ENCODE peak calls at places on chromosomes 1 and 21, in seven cellular contexts. One of them, this sample, is unnamed.
A peak's percentile ranks its signal among the peaks of the same experiment; 100 is the strongest.

GRCh38 chr1:32242341-32242851 is 4.6 kb upstream of the FAM167B start:
- DNase-seq in SK-N-SH: peak; percentile 66
- DNase-seq in K562: peak; percentile 13
- DNase-seq in HepG2: no peak
- DNase-seq in H1: no peak
- DNase-seq in HCT116: no peak
- DNase-seq in GM12878: no peak
- DNase-seq in this sample: no peak

GRCh38 chr1:214957330-214958137 is 125.0 kb upstream of the KCNK2 start:
- DNase-seq in SK-N-SH: no peak
- DNase-seq in K562: no peak
- DNase-seq in HepG2: no peak
- DNase-seq in H1: no peak
- DNase-seq in HCT116: no peak
- DNase-seq in GM12878: no peak
- DNase-seq in this sample: no peak

GRCh38 chr1:200386416-200386815 is 23.4 kb downstream of the ZNF281 start:
- DNase-seq in SK-N-SH: no peak
- DNase-seq in K562: no peak
- DNase-seq in HepG2: no peak
- DNase-seq in H1: no peak
- DNase-seq in HCT116: no peak
- DNase-seq in GM12878: no peak
- DNase-seq in this sample: no peak

GRCh38 chr1:14921057-14921456 is 232.5 kb upstream of the TMEM51 start:
- DNase-seq in SK-N-SH: no peak
- DNase-seq in K562: no peak
- DNase-seq in HepG2: no peak
- DNase-seq in H1: no peak
- DNase-seq in HCT116: no peak
- DNase-seq in GM12878: peak; percentile 24
- DNase-seq in this sample: no peak

GRCh38 chr1:168467452-168467851 is 76.3 kb downstream of the XCL2 start:
- DNase-seq in SK-N-SH: no peak
- DNase-seq in K562: no peak
- DNase-seq in HepG2: no peak
- DNase-seq in H1: no peak
- DNase-seq in HCT116: no peak
- DNase-seq in GM12878: peak; percentile 38
- DNase-seq in this sample: no peak

GRCh38 chr21:34640858-34641257 is 25.9 kb upstream of the RCAN1 start:
- DNase-seq in SK-N-SH: no peak
- DNase-seq in K562: no peak
- DNase-seq in HepG2: no peak
- DNase-seq in H1: no peak
- DNase-seq in HCT116: no peak
- DNase-seq in GM12878: no peak
- DNase-seq in this sample: no peak

GRCh38 chr1:78743626-78744025 is 94.0 kb downstream of the IFI44 start:
- DNase-seq in SK-N-SH: no peak
- DNase-seq in K562: no peak
- DNase-seq in HepG2: no peak
- DNase-seq in H1: no peak
- DNase-seq in HCT116: no peak
- DNase-seq in GM12878: no peak
- DNase-seq in this sample: no peak

GRCh38 chr1:231612393-231613089 is 14.0 kb upstream of the DISC1 start:
- DNase-seq in SK-N-SH: no peak
- DNase-seq in K562: no peak
- DNase-seq in HepG2: no peak
- DNase-seq in H1: no peak
- DNase-seq in HCT116: no peak
- DNase-seq in GM12878: peak; percentile 49
- DNase-seq in this sample: no peak

GRCh38 chr1:231194843-231195516 is 33.1 kb downstream of the TRIM67 start:
- DNase-seq in SK-N-SH: no peak
- DNase-seq in K562: no peak
- DNase-seq in HepG2: peak; percentile 93
- DNase-seq in H1: no peak
- DNase-seq in HCT116: no peak
- DNase-seq in GM12878: no peak
- DNase-seq in this sample: no peak

GRCh38 chr1:28365864-28366263 is 3.7 kb upstream of the PHACTR4 start:
- DNase-seq in SK-N-SH: no peak
- DNase-seq in K562: no peak
- DNase-seq in HepG2: no peak
- DNase-seq in H1: no peak
- DNase-seq in HCT116: no peak
- DNase-seq in GM12878: no peak
- DNase-seq in this sample: no peak

GRCh38 chr1:147388969-147389368 is 146.5 kb downstream of the CHD1L start:
- DNase-seq in SK-N-SH: no peak
- DNase-seq in K562: no peak
- DNase-seq in HepG2: no peak
- DNase-seq in H1: no peak
- DNase-seq in HCT116: no peak
- DNase-seq in GM12878: no peak
- DNase-seq in this sample: no peak

GRCh38 chr21:38824124-38824822 is 18.5 kb downstream of the ETS2 start:
- DNase-seq in SK-N-SH: no peak
- DNase-seq in K562: no peak
- DNase-seq in HepG2: peak; percentile 95
- DNase-seq in H1: no peak
- DNase-seq in HCT116: no peak
- DNase-seq in GM12878: no peak
- DNase-seq in this sample: no peak

GRCh38 chr1:33161061-33161681 is 20.7 kb downstream of the TRIM62 start:
- DNase-seq in SK-N-SH: peak; percentile 97
- DNase-seq in K562: no peak
- DNase-seq in HepG2: no peak
- DNase-seq in H1: no peak
- DNase-seq in HCT116: no peak
- DNase-seq in GM12878: no peak
- DNase-seq in this sample: no peak

GRCh38 chr1:39926820-39927219 is 25.1 kb upstream of the MYCL start:
- DNase-seq in SK-N-SH: no peak
- DNase-seq in K562: no peak
- DNase-seq in HepG2: no peak
- DNase-seq in H1: no peak
- DNase-seq in HCT116: no peak
- DNase-seq in GM12878: no peak
- DNase-seq in this sample: no peak

GRCh38 chr1:27884182-27884954 is 12.0 kb downstream of the THEMIS2 start:
- DNase-seq in SK-N-SH: no peak
- DNase-seq in K562: no peak
- DNase-seq in HepG2: no peak
- DNase-seq in H1: no peak
- DNase-seq in HCT116: no peak
- DNase-seq in GM12878: peak; percentile 87
- DNase-seq in this sample: no peak

GRCh38 chr21:33651965-33652680 is 9.8 kb downstream of the ITSN1 start:
- DNase-seq in SK-N-SH: no peak
- DNase-seq in K562: no peak
- DNase-seq in HepG2: no peak
- DNase-seq in H1: no peak
- DNase-seq in HCT116: no peak
- DNase-seq in GM12878: no peak
- DNase-seq in this sample: no peak

GRCh38 chr1:241323510-241323909 is 33.5 kb downstream of the RGS7 start:
- DNase-seq in SK-N-SH: peak; percentile 21
- DNase-seq in K562: no peak
- DNase-seq in HepG2: no peak
- DNase-seq in H1: peak; percentile 25
- DNase-seq in HCT116: no peak
- DNase-seq in GM12878: no peak
- DNase-seq in this sample: peak; percentile 76

GRCh38 chr1:205582046-205582445 is 49.8 kb downstream of the ELK4 start:
- DNase-seq in SK-N-SH: no peak
- DNase-seq in K562: no peak
- DNase-seq in HepG2: peak; percentile 16
- DNase-seq in H1: no peak
- DNase-seq in HCT116: no peak
- DNase-seq in GM12878: no peak
- DNase-seq in this sample: no peak

GRCh38 chr1:205582471-205583291 is 49.1 kb downstream of the ELK4 start:
- DNase-seq in SK-N-SH: peak; percentile 78
- DNase-seq in K562: no peak
- DNase-seq in HepG2: no peak
- DNase-seq in H1: no peak
- DNase-seq in HCT116: no peak
- DNase-seq in GM12878: no peak
- DNase-seq in this sample: no peak

GRCh38 chr1:205584732-205585131 is 47.1 kb downstream of the ELK4 start:
- DNase-seq in SK-N-SH: no peak
- DNase-seq in K562: peak; percentile 56
- DNase-seq in HepG2: no peak
- DNase-seq in H1: no peak
- DNase-seq in HCT116: no peak
- DNase-seq in GM12878: no peak
- DNase-seq in this sample: no peak

GRCh38 chr1:205585169-205585834 is 46.5 kb downstream of the ELK4 start:
- DNase-seq in SK-N-SH: no peak
- DNase-seq in K562: no peak
- DNase-seq in HepG2: no peak
- DNase-seq in H1: no peak
- DNase-seq in HCT116: no peak
- DNase-seq in GM12878: no peak
- DNase-seq in this sample: no peak

GRCh38 chr1:205583461-205584130 is 48.2 kb downstream of the ELK4 start:
- DNase-seq in SK-N-SH: no peak
- DNase-seq in K562: no peak
- DNase-seq in HepG2: no peak
- DNase-seq in H1: no peak
- DNase-seq in HCT116: no peak
- DNase-seq in GM12878: no peak
- DNase-seq in this sample: no peak
- TF ChIP-seq JUND in SK-N-SH: no peak
- TF ChIP-seq JUND in K562: no peak
- TF ChIP-seq JUND in HepG2: no peak
- TF ChIP-seq JUND in H1: no peak
- TF ChIP-seq JUND in HCT116: no peak
- TF ChIP-seq JUND in GM12878: no peak
- TF ChIP-seq JUND in this sample: no peak

DNA sequence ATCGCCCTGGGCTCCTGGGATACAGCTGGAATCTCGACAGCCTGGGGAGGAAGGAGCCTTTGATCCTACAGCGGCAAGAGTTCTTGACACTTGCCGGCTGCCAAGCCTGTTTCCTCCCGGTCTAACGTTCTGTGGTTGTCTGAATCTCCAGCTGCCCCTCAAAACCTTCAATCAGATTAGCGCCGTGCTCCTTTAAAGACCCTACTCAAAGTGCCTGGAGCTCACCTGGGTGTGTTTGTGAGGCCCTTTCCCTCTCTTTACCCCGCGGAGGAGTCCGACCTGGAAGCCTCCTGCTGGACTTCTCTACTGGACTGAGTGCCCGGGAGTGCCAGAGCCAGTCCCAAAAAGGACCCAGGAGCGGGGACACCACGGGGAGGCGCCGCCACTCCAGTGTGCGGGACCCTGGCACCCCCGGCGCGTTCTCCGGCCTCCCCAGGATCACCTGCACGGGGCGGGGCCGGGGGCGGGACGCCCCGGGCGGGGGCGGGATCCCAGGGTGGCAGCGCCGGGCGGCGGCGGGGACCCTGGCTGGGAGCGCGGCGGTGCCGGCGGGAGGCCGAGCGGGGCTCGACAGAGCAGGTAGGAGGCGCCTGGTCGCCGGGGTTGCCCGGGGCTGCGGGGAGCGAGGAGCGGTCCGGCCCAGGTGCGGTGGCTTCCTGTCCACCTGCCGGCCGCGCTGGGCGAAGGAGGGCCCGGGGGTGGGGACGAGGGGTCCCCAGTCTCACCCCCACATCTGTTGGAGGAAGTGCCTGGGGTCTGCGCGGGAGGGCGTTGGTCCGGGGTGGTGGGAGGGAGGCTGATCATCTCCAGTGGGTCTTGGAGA is at the start of gene NCMAP:
- DNase-seq in SK-N-SH: no peak
- DNase-seq in K562: peak; percentile 69
- DNase-seq in HepG2: peak; percentile 26
- DNase-seq in H1: no peak
- DNase-seq in HCT116: peak; percentile 10
- DNase-seq in GM12878: no peak
- DNase-seq in this sample: peak; percentile 60
- TF ChIP-seq JUND in SK-N-SH: no peak
- TF ChIP-seq JUND in K562: no peak
- TF ChIP-seq JUND in HepG2: no peak
- TF ChIP-seq JUND in H1: no peak
- TF ChIP-seq JUND in HCT116: no peak
- TF ChIP-seq JUND in GM12878: no peak
- TF ChIP-seq JUND in this sample: no peak

GRCh38 chr1:58620259-58620658 is 43.2 kb upstream of the TACSTD2 start:
- DNase-seq in SK-N-SH: no peak
- DNase-seq in K562: no peak
- DNase-seq in HepG2: peak; percentile 12
- DNase-seq in H1: no peak
- DNase-seq in HCT116: no peak
- DNase-seq in GM12878: no peak
- DNase-seq in this sample: peak; percentile 17

GRCh38 chr1:58620926-58621325 is 43.9 kb upstream of the TACSTD2 start:
- DNase-seq in SK-N-SH: no peak
- DNase-seq in K562: no peak
- DNase-seq in HepG2: no peak
- DNase-seq in H1: no peak
- DNase-seq in HCT116: no peak
- DNase-seq in GM12878: no peak
- DNase-seq in this sample: peak; percentile 81

GRCh38 chr1:58619286-58620054 is 42.4 kb upstream of the TACSTD2 start:
- DNase-seq in SK-N-SH: no peak
- DNase-seq in K562: no peak
- DNase-seq in HepG2: no peak
- DNase-seq in H1: no peak
- DNase-seq in HCT116: no peak
- DNase-seq in GM12878: no peak
- DNase-seq in this sample: no peak

GRCh38 chr1:58621375-58621774 is 44.3 kb upstream of the TACSTD2 start:
- DNase-seq in SK-N-SH: no peak
- DNase-seq in K562: no peak
- DNase-seq in HepG2: no peak
- DNase-seq in H1: no peak
- DNase-seq in HCT116: no peak
- DNase-seq in GM12878: no peak
- DNase-seq in this sample: no peak

DNA sequence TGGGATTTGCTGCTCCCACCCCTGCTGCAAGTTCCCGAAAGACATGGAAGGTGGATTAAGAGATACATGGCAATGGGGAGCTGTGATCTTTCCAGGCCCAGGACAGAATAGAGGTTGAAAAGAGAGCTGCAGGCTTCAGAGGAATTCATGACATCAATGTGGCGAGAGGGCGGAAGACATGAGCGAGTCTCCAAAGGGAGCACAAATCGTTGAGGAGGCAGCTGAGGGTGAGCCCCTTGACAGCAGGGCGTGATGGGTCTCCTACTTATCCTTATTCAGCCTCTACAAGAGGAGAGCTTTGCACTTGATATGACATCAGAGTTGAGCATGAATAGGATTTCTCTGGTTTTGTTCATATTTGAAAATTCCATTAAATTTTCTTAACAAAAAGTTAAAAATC is 45.5 kb upstream of the TACSTD2 start:
- DNase-seq in SK-N-SH: no peak
- DNase-seq in K562: no peak
- DNase-seq in HepG2: no peak
- DNase-seq in H1: no peak
- DNase-seq in HCT116: no peak
- DNase-seq in GM12878: no peak
- DNase-seq in this sample: no peak
- TF ChIP-seq JUND in SK-N-SH: no peak
- TF ChIP-seq JUND in K562: no peak
- TF ChIP-seq JUND in HepG2: no peak
- TF ChIP-seq JUND in H1: no peak
- TF ChIP-seq JUND in HCT116: no peak
- TF ChIP-seq JUND in GM12878: no peak
- TF ChIP-seq JUND in this sample: no peak

GRCh38 chr1:222114536-222115156 is 372.8 kb upstream of the DUSP10 start:
- DNase-seq in SK-N-SH: no peak
- DNase-seq in K562: no peak
- DNase-seq in HepG2: no peak
- DNase-seq in H1: no peak
- DNase-seq in HCT116: no peak
- DNase-seq in GM12878: no peak
- DNase-seq in this sample: no peak
- TF ChIP-seq JUND in SK-N-SH: no peak
- TF ChIP-seq JUND in K562: no peak
- TF ChIP-seq JUND in HepG2: no peak
- TF ChIP-seq JUND in H1: no peak
- TF ChIP-seq JUND in HCT116: no peak
- TF ChIP-seq JUND in GM12878: no peak
- TF ChIP-seq JUND in this sample: no peak

This sample was measured in T47D.